ENCODE peak calls at places on chromosomes 13 and 19, in five cellular contexts. One of them, this sample, is unnamed.

GRCh38 chr13:20128459-20128927 is 32.4 kb downstream of the GJA3 start:
- DNase-seq in epithelial cell of esophagus: peak
- DNase-seq in AG10803: no peak
- DNase-seq in tibial nerve: no peak
- DNase-seq in body of pancreas: peak
- DNase-seq in this sample: no peak

GRCh38 chr19:42132030-42132628 is at the start of gene POU2F2:
- DNase-seq in epithelial cell of esophagus: peak
- DNase-seq in AG10803: no peak
- DNase-seq in tibial nerve: no peak
- DNase-seq in body of pancreas: no peak
- DNase-seq in this sample: no peak

GRCh38 chr19:16605552-16605951 is 22.5 kb downstream of the MED26 start:
- DNase-seq in epithelial cell of esophagus: no peak
- DNase-seq in AG10803: no peak
- DNase-seq in tibial nerve: no peak
- DNase-seq in body of pancreas: no peak
- DNase-seq in this sample: no peak

GRCh38 chr13:38341149-38341692 is 8.4 kb upstream of the UFM1 start:
- DNase-seq in epithelial cell of esophagus: no peak
- DNase-seq in AG10803: no peak
- DNase-seq in tibial nerve: no peak
- DNase-seq in body of pancreas: no peak
- DNase-seq in this sample: no peak

GRCh38 chr13:109844396-109844795 is 58.0 kb upstream of the IRS2 start:
- DNase-seq in epithelial cell of esophagus: peak
- DNase-seq in AG10803: peak
- DNase-seq in tibial nerve: no peak
- DNase-seq in body of pancreas: peak
- DNase-seq in this sample: no peak

GRCh38 chr13:23966691-23967615 is 69.7 kb upstream of the C1QTNF9B start:
- DNase-seq in epithelial cell of esophagus: no peak
- DNase-seq in AG10803: no peak
- DNase-seq in tibial nerve: no peak
- DNase-seq in body of pancreas: no peak
- DNase-seq in this sample: no peak

GRCh38 chr19:13016628-13017305 is 21.5 kb downstream of the NFIX start:
- DNase-seq in epithelial cell of esophagus: no peak
- DNase-seq in AG10803: no peak
- DNase-seq in tibial nerve: no peak
- DNase-seq in body of pancreas: no peak
- DNase-seq in this sample: no peak

GRCh38 chr19:10503002-10503789 is at the start of gene KEAP1:
- DNase-seq in epithelial cell of esophagus: peak
- DNase-seq in AG10803: peak
- DNase-seq in tibial nerve: no peak
- DNase-seq in body of pancreas: peak
- DNase-seq in this sample: no peak

GRCh38 chr13:105118577-105118976 is 1416.9 kb downstream of the EFNB2 start:
- DNase-seq in epithelial cell of esophagus: no peak
- DNase-seq in AG10803: no peak
- DNase-seq in tibial nerve: no peak
- DNase-seq in body of pancreas: no peak
- DNase-seq in this sample: no peak

GRCh38 chr13:42405665-42406390 is 133.9 kb downstream of the AKAP11 start:
- DNase-seq in epithelial cell of esophagus: peak
- DNase-seq in AG10803: peak
- DNase-seq in tibial nerve: no peak
- DNase-seq in body of pancreas: no peak
- DNase-seq in this sample: no peak

GRCh38 chr19:39802958-39803357 is 24.3 kb downstream of the LEUTX start:
- DNase-seq in epithelial cell of esophagus: peak
- DNase-seq in AG10803: no peak
- DNase-seq in tibial nerve: no peak
- DNase-seq in body of pancreas: no peak
- DNase-seq in this sample: no peak

GRCh38 chr13:98543380-98544104 is 33.4 kb downstream of the STK24 start:
- DNase-seq in epithelial cell of esophagus: no peak
- DNase-seq in AG10803: no peak
- DNase-seq in tibial nerve: no peak
- DNase-seq in body of pancreas: no peak
- DNase-seq in this sample: no peak

GRCh38 chr13:51770681-51771417 is 33.1 kb downstream of the DHRS12 start:
- DNase-seq in epithelial cell of esophagus: no peak
- DNase-seq in AG10803: no peak
- DNase-seq in tibial nerve: no peak
- DNase-seq in body of pancreas: peak
- DNase-seq in this sample: no peak

GRCh38 chr13:26811636-26812035 is 51.0 kb upstream of the GPR12 start:
- DNase-seq in epithelial cell of esophagus: no peak
- DNase-seq in AG10803: no peak
- DNase-seq in tibial nerve: no peak
- DNase-seq in body of pancreas: no peak
- DNase-seq in this sample: no peak

GRCh38 chr13:112781881-112782361 is 92.1 kb downstream of the ATP11A start:
- DNase-seq in epithelial cell of esophagus: peak
- DNase-seq in AG10803: peak
- DNase-seq in tibial nerve: no peak
- DNase-seq in body of pancreas: peak
- DNase-seq in this sample: no peak

GRCh38 chr19:14632286-14632685 is 42.4 kb downstream of the ADGRE3 start:
- DNase-seq in epithelial cell of esophagus: peak
- DNase-seq in AG10803: no peak
- DNase-seq in tibial nerve: no peak
- DNase-seq in body of pancreas: no peak
- DNase-seq in this sample: no peak

GRCh38 chr19:48914181-48914580 is 14.1 kb downstream of the NUCB1 start:
- DNase-seq in epithelial cell of esophagus: no peak
- DNase-seq in AG10803: no peak
- DNase-seq in tibial nerve: no peak
- DNase-seq in body of pancreas: no peak
- DNase-seq in this sample: no peak

GRCh38 chr19:49946415-49946814 is 14.6 kb downstream of the SIGLEC11 start:
- DNase-seq in epithelial cell of esophagus: no peak
- DNase-seq in AG10803: no peak
- DNase-seq in tibial nerve: no peak
- DNase-seq in body of pancreas: no peak
- DNase-seq in this sample: no peak

GRCh38 chr19:35165200-35166058 is 10.9 kb downstream of the FXYD5 start:
- DNase-seq in epithelial cell of esophagus: no peak
- DNase-seq in AG10803: no peak
- DNase-seq in tibial nerve: no peak
- DNase-seq in body of pancreas: no peak
- DNase-seq in this sample: no peak

GRCh38 chr13:101331731-101332130 is 84.6 kb downstream of the NALCN start:
- DNase-seq in epithelial cell of esophagus: no peak
- DNase-seq in AG10803: no peak
- DNase-seq in tibial nerve: no peak
- DNase-seq in body of pancreas: no peak
- DNase-seq in this sample: no peak

GRCh38 chr13:33454844-33455256 is 169.3 kb upstream of the STARD13 start:
- DNase-seq in epithelial cell of esophagus: no peak
- DNase-seq in AG10803: peak
- DNase-seq in tibial nerve: no peak
- DNase-seq in body of pancreas: no peak
- DNase-seq in this sample: peak

GRCh38 chr13:51998723-51999471 is 12.4 kb downstream of the ATP7B start:
- DNase-seq in epithelial cell of esophagus: no peak
- DNase-seq in AG10803: no peak
- DNase-seq in tibial nerve: no peak
- DNase-seq in body of pancreas: no peak
- DNase-seq in this sample: no peak

GRCh38 chr13:99651016-99651415 is 149.7 kb downstream of the TM9SF2 start:
- DNase-seq in epithelial cell of esophagus: no peak
- DNase-seq in AG10803: no peak
- DNase-seq in tibial nerve: no peak
- DNase-seq in body of pancreas: no peak
- DNase-seq in this sample: no peak

GRCh38 chr19:12112701-12113100 is 27.4 kb downstream of the ZNF20 start:
- DNase-seq in epithelial cell of esophagus: no peak
- DNase-seq in AG10803: no peak
- DNase-seq in tibial nerve: no peak
- DNase-seq in body of pancreas: no peak
- DNase-seq in this sample: no peak

DNA sequence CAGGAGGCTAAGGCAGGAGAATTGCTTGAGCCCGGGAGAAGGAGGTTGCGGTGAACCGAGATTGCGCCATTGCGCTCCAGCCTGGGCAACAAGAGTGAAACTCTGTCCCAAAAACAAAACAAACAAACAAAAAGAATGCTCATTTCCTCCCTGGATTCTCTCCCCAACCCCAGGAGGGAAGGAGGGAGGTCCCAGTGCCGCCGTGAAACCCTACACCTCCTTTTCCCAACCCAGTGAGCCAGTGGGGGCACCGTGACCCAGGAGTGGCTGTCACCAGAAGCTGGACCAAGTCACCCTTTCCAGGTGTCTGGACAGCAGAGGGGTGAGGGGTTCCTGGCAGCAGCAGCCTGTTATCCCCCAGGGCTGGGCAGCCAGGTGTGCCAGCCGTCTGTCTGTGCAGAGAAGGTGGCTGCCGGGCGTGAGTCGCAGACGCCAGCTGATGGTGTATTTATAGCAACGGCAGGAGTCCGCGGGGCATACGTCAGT is 23.5 kb downstream of the NFIC start:
- DNase-seq in epithelial cell of esophagus: no peak
- DNase-seq in AG10803: peak
- DNase-seq in tibial nerve: no peak
- DNase-seq in body of pancreas: peak
- DNase-seq in this sample: no peak
- H3K4me3 ChIP-seq in epithelial cell of esophagus: no peak
- H3K4me3 ChIP-seq in AG10803: no peak
- H3K4me3 ChIP-seq in tibial nerve: no peak
- H3K4me3 ChIP-seq in body of pancreas: no peak
- H3K4me3 ChIP-seq in this sample: no peak

GRCh38 chr13:76884167-76884566 is 2.0 kb downstream of the KCTD12 start:
- DNase-seq in epithelial cell of esophagus: peak
- DNase-seq in AG10803: peak
- DNase-seq in tibial nerve: peak
- DNase-seq in body of pancreas: peak
- DNase-seq in this sample: no peak
- TF ChIP-seq CTCF in epithelial cell of esophagus: peak
- TF ChIP-seq CTCF in AG10803: peak
- TF ChIP-seq CTCF in tibial nerve: peak
- TF ChIP-seq CTCF in body of pancreas: no peak
- TF ChIP-seq CTCF in this sample: peak

DNA sequence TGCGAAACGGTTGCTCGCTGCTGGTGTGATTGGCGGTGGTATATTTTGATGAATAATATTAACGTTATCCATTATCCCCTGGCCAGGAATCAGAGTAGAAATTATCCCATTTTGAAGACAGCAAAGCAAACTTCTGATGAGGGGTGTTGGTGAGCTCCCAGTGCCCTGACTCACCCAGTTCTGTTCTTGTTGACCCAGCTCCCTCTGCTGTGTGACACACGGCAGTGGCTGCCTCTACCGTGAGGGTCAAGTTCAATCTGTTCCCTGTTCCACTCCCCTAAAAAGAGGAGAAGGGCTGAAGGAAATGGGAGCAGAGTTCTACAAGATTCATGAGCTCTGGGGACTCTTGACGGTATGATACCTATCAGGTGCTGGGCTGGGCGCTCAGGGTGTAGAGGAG is 2.0 kb downstream of the CAMSAP3 start:
- DNase-seq in epithelial cell of esophagus: peak
- DNase-seq in AG10803: no peak
- DNase-seq in tibial nerve: no peak
- DNase-seq in body of pancreas: peak
- DNase-seq in this sample: no peak
- H3K4me3 ChIP-seq in epithelial cell of esophagus: no peak
- H3K4me3 ChIP-seq in AG10803: no peak
- H3K4me3 ChIP-seq in tibial nerve: no peak
- H3K4me3 ChIP-seq in body of pancreas: no peak
- H3K4me3 ChIP-seq in this sample: no peak

GRCh38 chr13:91357613-91358383 is 10.3 kb downstream of the MIR17HG start:
- DNase-seq in epithelial cell of esophagus: no peak
- DNase-seq in AG10803: no peak
- DNase-seq in tibial nerve: no peak
- DNase-seq in body of pancreas: no peak
- DNase-seq in this sample: no peak

GRCh38 chr13:91360246-91360751 is 12.8 kb downstream of the MIR17HG start:
- DNase-seq in epithelial cell of esophagus: no peak
- DNase-seq in AG10803: no peak
- DNase-seq in tibial nerve: no peak
- DNase-seq in body of pancreas: no peak
- DNase-seq in this sample: no peak

GRCh38 chr13:91358384-91358776 is 10.9 kb downstream of the MIR17HG start:
- DNase-seq in epithelial cell of esophagus: no peak
- DNase-seq in AG10803: no peak
- DNase-seq in tibial nerve: no peak
- DNase-seq in body of pancreas: no peak
- DNase-seq in this sample: no peak

GRCh38 chr13:91359566-91359965 is 12.1 kb downstream of the MIR17HG start:
- DNase-seq in epithelial cell of esophagus: no peak
- DNase-seq in AG10803: no peak
- DNase-seq in tibial nerve: no peak
- DNase-seq in body of pancreas: no peak
- DNase-seq in this sample: no peak

GRCh38 chr13:91359071-91359470 is 11.6 kb downstream of the MIR17HG start:
- DNase-seq in epithelial cell of esophagus: no peak
- DNase-seq in AG10803: no peak
- DNase-seq in tibial nerve: no peak
- DNase-seq in body of pancreas: no peak
- DNase-seq in this sample: no peak
- TF ChIP-seq CTCF in epithelial cell of esophagus: no peak
- TF ChIP-seq CTCF in AG10803: no peak
- TF ChIP-seq CTCF in tibial nerve: no peak
- TF ChIP-seq CTCF in body of pancreas: no peak
- TF ChIP-seq CTCF in this sample: no peak

This sample was measured in BJ.